ENCODE peak calls at places on chromosome 6, in seven cellular contexts. F is IMR-90, G is H9, X is endothelial cell, T is SK-N-SH, R is A549, S is GM12865. O is an unnamed sample.

GRCh38 chr6:142692942-142693341 is 252.0 kb downstream of the HIVEP2 start:
- DNase-seq in F (peak), G (peak), X (peak), T (peak), R (peak), S (peak), O (peak)

GRCh38 chr6:132505158-132505557 is 7.8 kb downstream of the STX7 start:
- DNase-seq in F (no peak), G (no peak), X (no peak), T (no peak), R (no peak), S (no peak), O (no peak)

GRCh38 chr6:40015530-40015929 is 81.3 kb upstream of the MOCS1 start:
- DNase-seq in F (no peak), G (no peak), X (no peak), T (no peak), R (no peak), S (no peak), O (no peak)

GRCh38 chr6:113190170-113190569 is 667.0 kb upstream of the MARCKS start:
- DNase-seq in F (no peak), G (no peak), X (peak), T (no peak), R (no peak), S (peak), O (no peak)

GRCh38 chr6:158789115-158789917 is 29.9 kb downstream of the EZR start:
- DNase-seq in F (no peak), G (no peak), X (no peak), T (no peak), R (no peak), S (peak), O (peak)

GRCh38 chr6:82298012-82298411 is 50.5 kb upstream of the IBTK start:
- DNase-seq in F (peak), G (no peak), X (no peak), T (no peak), R (peak), S (no peak), O (no peak)

GRCh38 chr6:99808992-99809391 is 185.0 kb downstream of the MCHR2 start:
- DNase-seq in F (no peak), G (no peak), X (no peak), T (no peak), R (no peak), S (no peak), O (no peak)

GRCh38 chr6:108168501-108168979 is 2.7 kb downstream of the NR2E1 start:
- DNase-seq in F (no peak), G (peak), X (peak), T (peak), R (no peak), S (peak), O (peak)

GRCh38 chr6:143279385-143279784 is 171.1 kb downstream of the ADAT2 start:
- DNase-seq in F (peak), G (peak), X (peak), T (peak), R (peak), S (peak), O (peak)

GRCh38 chr6:144285548-144285797 is 338 bp downstream of the UTRN start:
- DNase-seq in F (no peak), G (no peak), X (no peak), T (peak), R (peak), S (no peak), O (no peak)

GRCh38 chr6:109867970-109868358 is 110.1 kb upstream of the GPR6 start:
- DNase-seq in F (no peak), G (no peak), X (no peak), T (no peak), R (no peak), S (no peak), O (no peak)

GRCh38 chr6:166514196-166514595 is 72.3 kb downstream of the RAMACL start:
- DNase-seq in F (peak), G (peak), X (no peak), T (no peak), R (no peak), S (no peak), O (no peak)

GRCh38 chr6:116730513-116730912 is 35.0 kb downstream of the FAM162B start:
- DNase-seq in F (no peak), G (no peak), X (no peak), T (no peak), R (no peak), S (no peak), O (no peak)

GRCh38 chr6:3261921-3262320 is 3.2 kb downstream of the PSMG4 start:
- DNase-seq in F (no peak), G (no peak), X (no peak), T (no peak), R (no peak), S (no peak), O (no peak)

GRCh38 chr6:37862992-37863391 is 43.5 kb downstream of the ZFAND3 start:
- DNase-seq in F (peak), G (no peak), X (no peak), T (no peak), R (no peak), S (no peak), O (no peak)

GRCh38 chr6:56852611-56853010 is 102.3 kb upstream of the BEND6 start:
- DNase-seq in F (no peak), G (no peak), X (no peak), T (no peak), R (no peak), S (no peak), O (no peak)

GRCh38 chr6:20200761-20201160 is 11.5 kb downstream of the MBOAT1 start:
- DNase-seq in F (no peak), G (no peak), X (no peak), T (no peak), R (no peak), S (peak), O (no peak)

GRCh38 chr6:44468835-44469234 is 81.3 kb downstream of the CDC5L start:
- DNase-seq in F (no peak), G (no peak), X (no peak), T (no peak), R (no peak), S (no peak), O (no peak)

GRCh38 chr6:148599967-148600426 is 146.8 kb upstream of the UST start:
- DNase-seq in F (peak), G (peak), X (no peak), T (no peak), R (no peak), S (no peak), O (no peak)

GRCh38 chr6:53306819-53307347 is 41.9 kb downstream of the ELOVL5 start:
- DNase-seq in F (peak), G (no peak), X (no peak), T (no peak), R (no peak), S (peak), O (no peak)

GRCh38 chr6:149234051-149234962 is 83.2 kb upstream of the TAB2 start:
- DNase-seq in F (peak), G (no peak), X (no peak), T (no peak), R (peak), S (no peak), O (no peak)

GRCh38 chr6:2843138-2843740 is 1.6 kb upstream of the SERPINB1 start:
- DNase-seq in F (no peak), G (no peak), X (no peak), T (no peak), R (no peak), S (no peak), O (no peak)

GRCh38 chr6:130811932-130812331 is 15.3 kb upstream of the SMLR1 start:
- DNase-seq in F (peak), G (no peak), X (no peak), T (no peak), R (no peak), S (no peak), O (no peak)

GRCh38 chr6:27753668-27754407 is 158.4 kb downstream of the OR2B2 start:
- DNase-seq in F (peak), G (peak), X (peak), T (peak), R (peak), S (peak), O (peak)

GRCh38 chr6:4320860-4321259 is 185.5 kb upstream of the ECI2 start:
- DNase-seq in F (peak), G (no peak), X (no peak), T (no peak), R (peak), S (no peak), O (no peak)

GRCh38 chr6:130796313-130796905 is 30.8 kb upstream of the SMLR1 start:
- DNase-seq in F (peak), G (no peak), X (no peak), T (peak), R (no peak), S (no peak), O (no peak)

GRCh38 chr6:42745083-42745637 is 743 bp downstream of the TBCC start:
- DNase-seq in F (peak), G (peak), X (peak), T (peak), R (peak), S (peak), O (peak)

GRCh38 chr6:157293780-157294179 is 29.5 kb downstream of the TMEM242 start:
- DNase-seq in F (no peak), G (no peak), X (no peak), T (no peak), R (no peak), S (no peak), O (no peak)

GRCh38 chr6:5214570-5215052 is 46.1 kb downstream of the LYRM4 start:
- DNase-seq in F (peak), G (peak), X (peak), T (peak), R (no peak), S (peak), O (peak)

GRCh38 chr6:142758257-142759025 is 186.5 kb downstream of the HIVEP2 start:
- DNase-seq in F (no peak), G (no peak), X (no peak), T (no peak), R (no peak), S (no peak), O (no peak)

GRCh38 chr6:90263653-90264052 is 33.0 kb downstream of the BACH2 start:
- DNase-seq in F (peak), G (no peak), X (no peak), T (no peak), R (no peak), S (no peak), O (no peak)

GRCh38 chr6:41429506-41430504 is 94.4 kb downstream of the NCR2 start:
- DNase-seq in F (no peak), G (no peak), X (no peak), T (no peak), R (no peak), S (no peak), O (no peak)

GRCh38 chr6:16391451-16391912 is 153.1 kb downstream of the GMPR start:
- DNase-seq in F (peak), G (no peak), X (no peak), T (no peak), R (no peak), S (no peak), O (no peak)

GRCh38 chr6:133741375-133741861 is 147.5 kb upstream of the TCF21 start:
- DNase-seq in F (peak), G (no peak), X (no peak), T (no peak), R (peak), S (no peak), O (peak)
- TF ChIP-seq CTCF in F (no peak), G (no peak), X (no peak), T (no peak), R (no peak), S (no peak), O (no peak)

GRCh38 chr6:11722224-11722623 is 56.4 kb downstream of the ADTRP start:
- DNase-seq in F (no peak), G (no peak), X (no peak), T (no peak), R (no peak), S (peak), O (no peak)
- TF ChIP-seq CTCF in F (no peak), G (no peak), X (no peak), T (no peak), R (no peak), S (peak), O (no peak)

GRCh38 chr6:168370310-168370991 is 50.9 kb upstream of the DACT2 start:
- DNase-seq in F (no peak), G (peak), X (peak), T (peak), R (peak), S (no peak), O (peak)
- TF ChIP-seq CTCF in F (no peak), G (peak), X (peak), T (no peak), R (peak), S (peak), O (peak)

DNA sequence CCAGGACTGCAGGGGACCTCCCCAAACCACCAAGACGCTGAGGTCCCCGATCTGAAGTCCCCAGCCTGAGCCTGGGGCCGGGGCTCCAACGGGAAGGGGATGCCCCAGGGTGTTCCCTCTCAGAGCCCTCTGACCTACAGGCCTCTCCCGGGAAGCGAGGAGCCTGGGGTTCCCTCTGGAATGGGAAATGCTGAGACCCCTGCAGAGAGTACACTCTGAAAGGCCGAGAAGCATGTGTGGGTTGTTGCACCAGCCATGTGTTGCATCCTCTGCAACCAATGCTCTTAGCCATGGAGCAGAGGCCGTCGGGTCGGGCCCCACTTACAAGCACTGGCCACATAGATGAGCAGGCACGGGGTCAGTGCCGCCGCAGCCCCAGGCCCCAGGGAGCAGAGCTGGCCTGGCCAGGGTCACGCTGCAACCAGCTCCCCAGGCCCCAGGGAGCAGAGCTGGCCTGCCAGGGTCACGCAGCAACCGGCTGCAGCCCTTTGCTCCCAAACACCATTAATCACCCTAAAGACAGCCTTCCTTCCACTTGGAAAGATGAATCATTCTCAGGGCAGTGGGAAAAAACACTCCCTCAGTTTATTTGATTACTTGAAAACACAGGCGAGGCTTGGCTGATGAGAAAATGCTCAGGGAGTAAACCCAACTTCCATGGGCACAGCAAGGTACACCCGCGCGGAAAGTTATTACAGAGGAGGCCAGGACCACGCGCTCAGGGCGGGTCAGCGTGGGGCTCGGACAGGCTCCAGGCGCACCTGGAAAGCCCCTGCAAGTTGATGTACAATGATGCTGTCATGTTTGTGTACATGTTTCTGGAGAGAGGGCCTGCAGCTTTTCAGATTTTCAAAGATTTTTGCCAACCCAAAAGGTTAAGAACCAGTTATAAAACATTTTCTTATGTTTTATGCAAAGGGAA is 78.0 kb upstream of the AFDN start:
- DNase-seq in F (no peak), G (no peak), X (no peak), T (peak), R (no peak), S (no peak), O (no peak)
- TF ChIP-seq CTCF in F (no peak), G (no peak), X (no peak), T (no peak), R (no peak), S (no peak), O (no peak)

GRCh38 chr6:145732788-145733187 is 2.5 kb downstream of the EPM2A start:
- DNase-seq in F (no peak), G (no peak), X (no peak), T (no peak), R (no peak), S (no peak), O (no peak)

GRCh38 chr6:145734486-145735355 is 599 bp downstream of the EPM2A start:
- DNase-seq in F (peak), G (peak), X (peak), T (peak), R (peak), S (peak), O (peak)

GRCh38 chr6:145731432-145731831 is 3.9 kb downstream of the EPM2A start:
- DNase-seq in F (no peak), G (no peak), X (no peak), T (no peak), R (no peak), S (no peak), O (no peak)

GRCh38 chr6:145733770-145734169 is 1.6 kb downstream of the EPM2A start:
- DNase-seq in F (peak), G (no peak), X (no peak), T (no peak), R (no peak), S (no peak), O (no peak)

DNA sequence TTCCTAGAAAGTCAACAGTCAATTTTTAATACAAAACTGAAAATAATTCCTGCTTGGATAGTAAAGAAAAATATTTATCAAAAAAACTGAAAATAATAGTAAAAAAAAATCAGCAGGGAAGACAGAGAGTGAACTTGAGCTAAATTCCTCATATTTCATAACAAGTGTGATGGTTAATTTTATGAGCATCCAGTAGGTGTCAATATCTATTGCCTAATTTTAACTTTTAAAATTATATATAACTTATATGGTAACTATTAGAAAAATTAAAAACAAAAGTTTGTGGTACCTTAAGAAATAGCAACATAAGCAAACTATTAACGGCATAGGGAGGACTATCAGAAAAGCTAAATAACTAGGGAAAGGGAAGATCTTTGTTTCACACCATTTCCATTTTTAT is 2.1 kb downstream of the EPM2A start:
- DNase-seq in F (no peak), G (no peak), X (no peak), T (no peak), R (no peak), S (no peak), O (no peak)
- TF ChIP-seq CTCF in F (no peak), G (no peak), X (no peak), T (no peak), R (no peak), S (no peak), O (no peak)

GRCh38 chr6:118284736-118285360 is 263.2 kb upstream of the PLN start:
- DNase-seq in F (peak), G (no peak), X (no peak), T (no peak), R (no peak), S (no peak), O (no peak)
- TF ChIP-seq CTCF in F (peak), G (peak), X (no peak), T (peak), R (peak), S (no peak), O (peak)

O was measured in glutamatergic neuron.